ENCODE peak calls at places on chromosomes 3 and 15, in six cellular contexts. Z is hepatocyte, E is MM.1S, M is HCT116, X is PC-3, F is neural progenitor cell. A is an unnamed sample.

GRCh38 chr3:28698706-28699105 is 350.1 kb upstream of the AZI2 start:
- DNase-seq in Z (no peak), E (no peak), M (no peak), X (no peak), F (no peak), A (no peak)

GRCh38 chr3:191239439-191240035 is 40.5 kb downstream of the OSTN start:
- DNase-seq in M (no peak), Z (no peak), E (no peak), X (peak), F (no peak), A (no peak)

GRCh38 chr15:71962537-71962936 is 152.2 kb downstream of the NR2E3 start:
- DNase-seq in E (peak), Z (no peak), F (no peak), M (no peak), X (peak), A (no peak)

GRCh38 chr3:45140392-45140791 is 5.8 kb downstream of the CDCP1 start:
- DNase-seq in M (no peak), X (peak), F (no peak), Z (no peak), E (no peak), A (no peak)

GRCh38 chr3:146817705-146818104 is 212.6 kb upstream of the PLSCR5 start:
- DNase-seq in Z (no peak), F (peak), E (no peak), M (peak), X (peak), A (peak)

GRCh38 chr3:46910166-46910760 is 32.7 kb downstream of the PTH1R start:
- DNase-seq in E (no peak), F (no peak), M (no peak), X (no peak), Z (no peak), A (no peak)

GRCh38 chr3:50139308-50139707 is 15.8 kb upstream of the SEMA3F start:
- DNase-seq in X (no peak), E (no peak), F (peak), M (no peak), Z (no peak), A (peak)

GRCh38 chr3:34504755-34505154 is 706.3 kb downstream of the PDCD6IP start:
- DNase-seq in F (no peak), X (no peak), M (no peak), Z (peak), E (no peak), A (no peak)

GRCh38 chr15:48563944-48564343 is 81.6 kb downstream of the FBN1 start:
- DNase-seq in M (no peak), Z (no peak), E (no peak), X (no peak), F (no peak), A (no peak)

GRCh38 chr3:49747792-49748480 is 24.2 kb upstream of the GMPPB start:
- DNase-seq in Z (peak), X (peak), E (no peak), M (no peak), F (no peak), A (no peak)

GRCh38 chr3:120793601-120794000 is 51.1 kb downstream of the GTF2E1 start:
- DNase-seq in F (no peak), X (peak), M (no peak), E (no peak), Z (no peak), A (no peak)

GRCh38 chr3:168117059-168117458 is 21.3 kb upstream of the GOLIM4 start:
- DNase-seq in X (no peak), F (no peak), M (no peak), Z (no peak), E (no peak), A (no peak)

GRCh38 chr3:134618473-134618860 is 32.4 kb downstream of the KY start:
- DNase-seq in F (no peak), E (no peak), M (no peak), Z (no peak), X (no peak), A (no peak)

GRCh38 chr3:194773666-194774455 is 88.2 kb downstream of the FAM43A start:
- DNase-seq in M (no peak), F (no peak), X (no peak), Z (no peak), E (no peak), A (no peak)

GRCh38 chr3:10420745-10421475 is 84.5 kb downstream of the ATP2B2 start:
- DNase-seq in X (no peak), Z (no peak), E (no peak), M (no peak), F (no peak), A (no peak)

GRCh38 chr3:108132727-108133373 is 42.0 kb upstream of the CD47 start:
- DNase-seq in E (no peak), Z (no peak), F (peak), M (peak), X (peak), A (no peak)

GRCh38 chr3:174363256-174363655 is 495.9 kb upstream of the NAALADL2 start:
- DNase-seq in M (no peak), F (no peak), X (no peak), E (no peak), Z (no peak), A (no peak)

GRCh38 chr3:82815417-82816058 is 1054.1 kb upstream of the GBE1 start:
- DNase-seq in X (no peak), E (no peak), M (no peak), Z (no peak), F (no peak), A (no peak)

GRCh38 chr15:96285715-96286367 is 44.7 kb upstream of the NR2F2 start:
- DNase-seq in Z (no peak), E (no peak), F (no peak), M (no peak), X (no peak), A (peak)

GRCh38 chr3:14423197-14423743 is 20.9 kb downstream of the SLC6A6 start:
- DNase-seq in X (peak), Z (peak), M (no peak), F (no peak), E (no peak), A (no peak)

GRCh38 chr3:126364130-126364695 is 7.0 kb upstream of the KLF15 start:
- DNase-seq in Z (no peak), X (no peak), E (peak), M (no peak), F (no peak), A (no peak)

GRCh38 chr3:122793568-122794416 is at the start of gene HSPBAP1:
- DNase-seq in M (peak), E (peak), X (peak), Z (peak), F (peak), A (peak)

GRCh38 chr3:149553781-149554451 is 79.4 kb downstream of the TM4SF4 start:
- DNase-seq in Z (peak), X (no peak), F (no peak), E (no peak), M (no peak), A (no peak)

DNA sequence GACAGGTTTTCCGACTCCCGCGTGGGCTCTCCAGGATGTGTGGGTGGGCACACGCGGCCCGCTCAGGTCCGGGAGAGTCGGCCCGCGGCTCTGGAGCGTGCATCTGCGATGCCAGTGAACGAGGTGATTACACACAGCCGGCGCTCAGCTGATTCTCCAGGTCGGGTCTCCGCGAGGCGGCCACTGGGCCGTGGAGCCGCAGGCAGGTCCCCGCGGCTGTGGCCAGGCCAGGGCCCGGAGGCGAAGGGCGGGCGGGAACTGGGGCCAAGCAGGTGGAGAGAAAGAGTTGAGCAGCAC is 13.2 kb downstream of the PAK6 start:
- DNase-seq in X (no peak), Z (no peak), M (no peak), F (no peak), E (no peak), A (no peak)
- TF ChIP-seq EZH2 in X (no peak), Z (no peak), M (no peak), F (no peak), E (no peak), A (peak)

GRCh38 chr3:64932666-64933342 is 245.0 kb upstream of the ADAMTS9 start:
- DNase-seq in X (no peak), Z (peak), F (no peak), E (no peak), M (no peak), A (no peak)
- TF ChIP-seq EZH2phosphoT487 in X (no peak), Z (no peak), F (no peak), E (no peak), M (no peak), A (no peak)

DNA sequence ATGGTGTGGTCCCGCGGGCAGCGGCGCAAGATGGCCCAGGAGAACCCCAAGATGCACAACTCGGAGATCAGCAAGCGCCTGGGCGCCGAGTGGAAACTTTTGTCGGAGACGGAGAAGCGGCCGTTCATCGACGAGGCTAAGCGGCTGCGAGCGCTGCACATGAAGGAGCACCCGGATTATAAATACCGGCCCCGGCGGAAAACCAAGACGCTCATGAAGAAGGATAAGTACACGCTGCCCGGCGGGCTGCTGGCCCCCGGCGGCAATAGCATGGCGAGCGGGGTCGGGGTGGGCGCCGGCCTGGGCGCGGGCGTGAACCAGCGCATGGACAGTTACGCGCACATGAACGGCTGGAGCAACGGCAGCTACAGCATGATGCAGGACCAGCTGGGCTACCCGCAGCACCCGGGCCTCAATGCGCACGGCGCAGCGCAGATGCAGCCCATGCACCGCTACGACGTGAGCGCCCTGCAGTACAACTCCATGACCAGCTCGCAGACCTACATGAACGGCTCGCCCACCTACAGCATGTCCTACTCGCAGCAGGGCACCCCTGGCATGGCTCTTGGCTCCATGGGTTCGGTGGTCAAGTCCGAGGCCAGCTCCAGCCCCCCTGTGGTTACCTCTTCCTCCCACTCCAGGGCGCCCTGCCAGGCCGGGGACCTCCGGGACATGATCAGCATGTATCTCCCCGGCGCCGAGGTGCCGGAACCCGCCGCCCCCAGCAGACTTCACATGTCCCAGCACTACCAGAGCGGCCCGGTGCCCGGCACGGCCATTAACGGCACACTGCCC is 977 bp downstream of the SOX2 start:
- DNase-seq in Z (peak), F (peak), E (peak), M (no peak), X (no peak), A (no peak)
- TF ChIP-seq EZH2 in Z (peak), F (no peak), E (no peak), M (no peak), X (peak), A (no peak)

GRCh38 chr3:159005148-159005547 is 203.3 kb downstream of the MFSD1 start:
- DNase-seq in Z (no peak), M (no peak), X (no peak), F (no peak), E (no peak), A (no peak)
- TF ChIP-seq EZH2phosphoT487 in Z (no peak), M (no peak), X (no peak), F (no peak), E (no peak), A (no peak)

DNA sequence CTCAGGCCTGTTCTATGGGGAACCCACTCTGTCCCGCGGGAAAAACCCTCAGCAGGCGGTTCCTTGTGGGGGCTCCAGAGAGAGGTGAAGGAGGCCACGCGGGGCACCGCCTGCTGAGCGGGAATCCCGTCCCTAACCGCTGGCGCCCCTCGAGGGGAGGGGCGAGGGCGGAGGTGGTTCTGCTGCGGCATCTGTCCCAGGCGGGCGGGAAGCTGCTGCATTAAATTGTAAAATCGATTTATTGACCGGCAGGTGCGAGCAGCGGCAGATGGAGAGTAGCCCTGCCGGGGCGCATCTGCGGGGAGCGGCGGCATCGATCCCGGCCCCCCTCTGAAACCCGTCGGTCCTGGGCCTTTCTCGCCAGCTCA is 3.7 kb upstream of the DLL4 start:
- DNase-seq in X (no peak), F (peak), M (no peak), Z (no peak), E (no peak), A (peak)
- TF ChIP-seq EZH2 in X (no peak), F (no peak), M (no peak), Z (no peak), E (no peak), A (no peak)

A was measured in GM23338.